ENCODE peak calls at places on chromosomes 3 and 15, in ten cellular contexts. Z, W, G, A, M, R, L, Q, P and I are unnamed samples.
A peak's percentile ranks its signal among the peaks of the same experiment; 100 is the strongest.

GRCh38 chr3:9501226-9501625 is 52.4 kb downstream of the LHFPL4 start:
- DNase-seq in L (no peak), R (no peak), G (no peak), Z (no peak), M (no peak), W (no peak), Q (no peak), P (no peak), A (no peak), I (no peak)

GRCh38 chr3:106302451-106303221 is 433.8 kb upstream of the CBLB start:
- DNase-seq in W (no peak), L (no peak), Z (no peak), P (no peak), R (no peak), Q (no peak), G (no peak), M (no peak), A (peak; percentile 46), I (no peak)

GRCh38 chr3:124266517-124266916 is 274.6 kb upstream of the ROPN1 start:
- DNase-seq in R (no peak), G (no peak), Z (no peak), M (no peak), Q (no peak), P (no peak), W (no peak), A (no peak), L (no peak), I (no peak)

GRCh38 chr3:121855555-121855954 is 20.5 kb downstream of the EAF2 start:
- DNase-seq in M (no peak), Z (no peak), Q (no peak), R (no peak), L (no peak), W (no peak), G (no peak), P (no peak), A (no peak), I (no peak)

GRCh38 chr3:77939726-77940125 is 899.8 kb downstream of the ROBO2 start:
- DNase-seq in Z (no peak), Q (no peak), W (no peak), P (no peak), R (no peak), G (no peak), A (no peak), L (no peak), M (no peak), I (no peak)

GRCh38 chr15:40239671-40240618 is 1.1 kb downstream of the PAK6 start:
- DNase-seq in Q (no peak), Z (no peak), A (peak; percentile 34), G (no peak), M (no peak), P (no peak), R (peak; percentile 68), L (no peak), W (no peak), I (no peak)

GRCh38 chr3:125052671-125053303 is 3.0 kb downstream of the HEG1 start:
- DNase-seq in A (no peak), M (no peak), W (no peak), Q (no peak), R (no peak), L (no peak), Z (no peak), P (no peak), G (no peak), I (no peak)

GRCh38 chr3:87549208-87549607 is 272.8 kb upstream of the POU1F1 start:
- DNase-seq in R (no peak), G (no peak), Q (no peak), W (no peak), M (no peak), Z (no peak), A (no peak), L (no peak), P (no peak), I (no peak)

GRCh38 chr15:94083467-94083991 is 147.8 kb upstream of the MCTP2 start:
- DNase-seq in Q (no peak), L (no peak), Z (no peak), G (no peak), A (no peak), P (no peak), M (no peak), R (no peak), W (no peak), I (no peak)

GRCh38 chr3:119643528-119643927 is 16.9 kb downstream of the POPDC2 start:
- DNase-seq in P (no peak), A (no peak), W (no peak), R (no peak), M (no peak), L (no peak), Z (no peak), G (no peak), Q (no peak), I (no peak)

GRCh38 chr15:42456971-42457370 is 34.0 kb downstream of the ZNF106 start:
- DNase-seq in P (no peak), M (no peak), R (no peak), W (no peak), Q (no peak), A (no peak), G (no peak), L (no peak), Z (no peak), I (no peak)

GRCh38 chr15:31511707-31512310 is 185.2 kb downstream of the KLF13 start:
- DNase-seq in Q (no peak), A (peak; percentile 43), L (no peak), P (no peak), Z (peak; percentile 5), G (no peak), W (no peak), M (no peak), R (no peak), I (no peak)

GRCh38 chr3:9795212-9795611 is 2.3 kb downstream of the ARPC4 start:
- DNase-seq in R (no peak), A (no peak), Q (no peak), W (no peak), P (no peak), L (no peak), G (no peak), Z (no peak), M (no peak), I (no peak)

GRCh38 chr3:172094621-172095557 is 55.5 kb downstream of the FNDC3B start:
- DNase-seq in M (no peak), W (no peak), G (peak; percentile 42), L (no peak), P (no peak), A (peak; percentile 29), Q (no peak), Z (no peak), R (no peak), I (no peak)

GRCh38 chr3:190120161-190121060 is at the start of gene P3H2:
- DNase-seq in M (peak; percentile 74), A (peak; percentile 83), W (peak; percentile 67), Q (no peak), G (peak; percentile 73), L (no peak), P (peak; percentile 73), R (peak; percentile 91), Z (peak; percentile 81), I (peak; percentile 82)
- TF ChIP-seq CTCF in M (peak; percentile 72), A (peak; percentile 32), W (no peak), Q (no peak), G (peak; percentile 32), L (no peak), P (peak; percentile 45), R (no peak), Z (peak; percentile 52), I (peak; percentile 11)

DNA sequence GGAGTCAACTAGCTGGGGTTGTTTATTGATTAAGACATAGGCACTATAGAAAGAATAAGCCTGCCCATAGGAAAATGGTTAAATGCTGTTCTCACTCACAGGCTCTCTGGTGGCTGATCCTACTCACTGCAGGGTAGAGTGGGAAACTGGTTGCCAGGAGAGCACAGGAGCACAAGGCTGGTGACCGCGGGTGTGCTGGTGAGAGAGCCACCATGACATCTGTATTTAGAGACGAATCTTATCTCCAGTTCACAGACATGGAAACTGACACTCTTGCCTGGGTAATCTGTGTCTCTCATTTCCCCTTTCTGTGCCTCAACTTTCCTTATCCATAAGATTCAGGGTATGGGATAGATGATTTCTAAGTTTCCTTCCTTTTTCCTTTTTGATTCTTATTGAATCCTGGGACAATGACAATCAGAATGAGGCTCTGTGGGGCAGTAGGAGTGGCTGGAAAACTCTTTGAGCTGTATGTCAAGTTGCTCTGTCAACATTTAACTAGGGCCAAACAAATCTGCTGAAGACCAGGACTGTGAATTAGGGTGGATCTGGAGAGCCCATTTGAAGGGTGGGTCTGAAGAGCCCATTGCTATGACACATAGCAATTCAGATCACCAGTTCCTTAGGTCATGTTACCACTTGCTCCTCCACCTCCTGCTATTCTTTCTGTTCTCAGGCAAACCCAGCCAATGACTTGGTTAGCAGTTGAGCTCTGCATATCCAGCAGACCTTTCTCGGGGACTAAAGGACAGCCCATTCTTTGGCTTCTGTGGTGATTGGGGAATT is 286.1 kb upstream of the TBL1XR1 start:
- DNase-seq in M (no peak), P (no peak), R (no peak), G (peak; percentile 35), Z (no peak), Q (no peak), A (no peak), L (no peak), W (no peak), I (peak; percentile 62)
- TF ChIP-seq CTCF in M (no peak), P (peak; percentile 37), R (no peak), G (peak; percentile 61), Z (peak; percentile 10), Q (no peak), A (peak; percentile 16), L (no peak), W (no peak), I (peak; percentile 54)

DNA sequence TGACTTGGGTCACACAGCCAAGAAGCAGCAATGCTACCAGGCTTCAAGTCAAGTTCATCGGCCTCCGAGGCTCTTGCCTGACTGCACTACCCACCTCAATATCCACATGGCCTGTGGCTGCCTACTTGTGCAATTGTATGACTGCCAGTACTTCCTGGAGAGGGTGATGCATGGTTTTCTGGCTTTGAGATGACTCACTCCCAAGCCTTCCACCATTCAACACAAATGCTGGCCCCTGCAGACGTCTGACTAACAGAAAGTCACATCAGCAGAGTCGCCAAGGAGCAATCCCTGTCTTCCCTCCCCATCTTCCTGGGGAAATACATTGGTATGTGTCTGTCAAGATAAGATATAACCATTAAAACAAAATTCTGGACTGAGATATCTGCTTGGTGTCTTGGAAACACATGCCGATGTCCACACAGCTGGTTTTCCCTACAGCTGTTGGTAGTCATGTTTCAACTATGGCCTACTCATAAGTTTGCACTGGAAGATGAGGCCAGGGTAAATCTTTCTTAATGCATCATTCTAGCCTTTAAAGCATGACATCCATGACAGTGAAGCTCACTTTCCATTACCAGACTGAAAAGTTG is 79.6 kb upstream of the SPATA12 start:
- DNase-seq in P (no peak), W (no peak), R (peak; percentile 83), Q (no peak), Z (no peak), A (no peak), L (peak; percentile 42), M (peak; percentile 81), G (no peak), I (no peak)
- TF ChIP-seq CTCF in P (no peak), W (no peak), R (no peak), Q (no peak), Z (no peak), A (no peak), L (no peak), M (no peak), G (no peak), I (no peak)

DNA sequence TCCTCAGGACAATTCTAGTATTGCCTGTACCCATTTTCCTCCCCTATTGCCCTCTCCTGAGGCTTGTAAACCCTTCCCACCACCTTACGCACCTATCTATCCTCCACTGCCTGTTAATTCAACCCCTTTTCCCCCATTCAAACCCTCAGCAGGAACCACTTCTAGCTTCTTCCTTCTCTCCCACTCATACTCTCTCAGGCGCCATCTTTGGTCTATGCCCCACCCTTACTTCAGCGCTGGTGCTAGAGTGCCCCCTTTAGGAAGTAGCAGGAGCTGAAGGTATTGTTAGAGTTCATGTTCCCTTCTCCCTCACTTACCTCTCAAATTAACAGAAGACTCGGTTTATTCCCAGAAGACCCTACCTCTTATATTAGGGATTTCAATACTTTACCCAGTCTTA is 121.8 kb upstream of the NLGN1 start:
- DNase-seq in G (no peak), W (no peak), L (no peak), Z (no peak), M (no peak), R (no peak), Q (no peak), P (no peak), A (no peak), I (no peak)
- TF ChIP-seq CTCF in G (peak; percentile 5), W (no peak), L (no peak), Z (no peak), M (no peak), R (no peak), Q (no peak), P (no peak), A (peak; percentile 37), I (no peak)